ENCODE peak calls at places on chromosomes 1 and 21, in seven cellular contexts. D is Peyer's patch, I is ovary, S is gastrocnemius medialis, P is IMR-90, R is stomach, Z is prostate gland. H is an unnamed sample.

GRCh38 chr1:167722870-167723251 is 1.1 kb downstream of the MPZL1 start:
- DNase-seq in D (no peak), S (no peak), P (no peak), R (no peak), I (no peak), Z (no peak), H (no peak)

GRCh38 chr1:215669806-215670485 is 102.8 kb downstream of the KCTD3 start:
- DNase-seq in P (peak; percentile 54), Z (no peak), S (no peak), I (no peak), R (no peak), D (no peak), H (no peak)

GRCh38 chr1:181412746-181413145 is 70.6 kb upstream of the CACNA1E start:
- DNase-seq in P (no peak), Z (no peak), I (no peak), D (no peak), R (no peak), S (no peak), H (no peak)

GRCh38 chr1:107181253-107181977 is 40.6 kb downstream of the NTNG1 start:
- DNase-seq in P (no peak), R (no peak), S (no peak), Z (no peak), I (no peak), D (no peak), H (no peak)

GRCh38 chr1:205240118-205240517 is 12.4 kb downstream of the TMCC2 start:
- DNase-seq in I (no peak), D (no peak), R (peak; percentile 15), P (no peak), Z (no peak), S (peak; percentile 59), H (no peak)

GRCh38 chr1:163528710-163529348 is 207.1 kb downstream of the NUF2 start:
- DNase-seq in I (peak; percentile 19), S (no peak), R (peak; percentile 35), P (peak; percentile 15), Z (no peak), D (no peak), H (no peak)

GRCh38 chr1:93575586-93576271 is 105.9 kb downstream of the BCAR3 start:
- DNase-seq in P (no peak), D (no peak), I (no peak), Z (no peak), R (no peak), S (no peak), H (no peak)

GRCh38 chr1:183711691-183712401 is 58.7 kb upstream of the APOBEC4 start:
- DNase-seq in R (no peak), I (no peak), D (no peak), P (peak; percentile 58), S (no peak), Z (no peak), H (no peak)

GRCh38 chr1:172380441-172381244 is 39.8 kb upstream of the C1orf105 start:
- DNase-seq in S (no peak), Z (no peak), P (no peak), I (no peak), R (no peak), D (peak; percentile 28), H (no peak)

GRCh38 chr1:13772271-13772670 is 72.3 kb downstream of the PRDM2 start:
- DNase-seq in S (no peak), P (no peak), Z (no peak), D (no peak), R (no peak), I (no peak), H (no peak)

GRCh38 chr21:41545500-41546359 is 37.8 kb upstream of the TMPRSS2 start:
- DNase-seq in S (no peak), D (no peak), I (no peak), Z (no peak), P (no peak), R (no peak), H (no peak)

GRCh38 chr1:205981257-205981656 is 21.9 kb downstream of the RAB7B start:
- DNase-seq in I (no peak), S (no peak), Z (no peak), D (no peak), P (no peak), R (no peak), H (no peak)

GRCh38 chr21:40658237-40658636 is 188.7 kb downstream of the DSCAM start:
- DNase-seq in Z (no peak), D (no peak), P (no peak), S (no peak), I (no peak), R (no peak), H (no peak)

GRCh38 chr1:20380616-20381035 is 90.0 kb downstream of the VWA5B1 start:
- DNase-seq in Z (no peak), R (no peak), D (no peak), I (no peak), P (peak; percentile 90), S (no peak), H (no peak)

GRCh38 chr1:201468844-201469644 is at the start of gene PHLDA3:
- DNase-seq in Z (peak; percentile 88), I (peak; percentile 93), D (peak; percentile 30), S (peak; percentile 85), R (peak; percentile 79), P (peak; percentile 93), H (peak; percentile 86)

GRCh38 chr1:179031855-179032513 is 6.3 kb downstream of the FAM20B start:
- DNase-seq in Z (no peak), R (no peak), I (no peak), S (peak; percentile 55), D (no peak), P (peak; percentile 49), H (no peak)

GRCh38 chr21:17463441-17463840 is 49.4 kb upstream of the CXADR start:
- DNase-seq in P (peak; percentile 97), S (no peak), Z (no peak), I (no peak), D (no peak), R (no peak), H (no peak)

GRCh38 chr1:46486432-46487015 is 3.1 kb upstream of the DMBX1 start:
- DNase-seq in R (no peak), D (no peak), S (no peak), P (no peak), Z (no peak), I (no peak), H (no peak)

GRCh38 chr1:187715483-187715882 is 886.7 kb downstream of the PLA2G4A start:
- DNase-seq in Z (no peak), D (no peak), P (no peak), S (no peak), I (no peak), R (no peak), H (no peak)

GRCh38 chr1:204506091-204506968 is 9.9 kb upstream of the MDM4 start:
- DNase-seq in Z (peak; percentile 63), D (peak; percentile 67), R (peak; percentile 70), P (peak; percentile 95), I (peak; percentile 60), S (peak; percentile 65), H (no peak)

GRCh38 chr1:156471496-156472490 is 28.8 kb downstream of the MEF2D start:
- DNase-seq in S (peak; percentile 62), R (peak; percentile 98), Z (peak; percentile 92), P (no peak), D (no peak), I (no peak), H (peak; percentile 27)
- TF ChIP-seq POLR2A in S (no peak), R (no peak), Z (no peak), P (no peak), D (no peak), I (no peak), H (no peak)

GRCh38 chr1:43444827-43445225 is 8.9 kb downstream of the HYI start:
- DNase-seq in I (no peak), R (peak; percentile 23), Z (no peak), P (no peak), S (no peak), D (no peak), H (no peak)
- H3K4me1 ChIP-seq in I (peaks cover 8% of the 10 kb centered on the region), R (peaks cover 12% of the 10 kb centered on the region), Z (no peaks in the 10 kb centered on the region), P (peaks cover 4% of the 10 kb centered on the region), S (no peaks in the 10 kb centered on the region), D (peaks cover 9% of the 10 kb centered on the region), H (no peaks in the 10 kb centered on the region)

DNA sequence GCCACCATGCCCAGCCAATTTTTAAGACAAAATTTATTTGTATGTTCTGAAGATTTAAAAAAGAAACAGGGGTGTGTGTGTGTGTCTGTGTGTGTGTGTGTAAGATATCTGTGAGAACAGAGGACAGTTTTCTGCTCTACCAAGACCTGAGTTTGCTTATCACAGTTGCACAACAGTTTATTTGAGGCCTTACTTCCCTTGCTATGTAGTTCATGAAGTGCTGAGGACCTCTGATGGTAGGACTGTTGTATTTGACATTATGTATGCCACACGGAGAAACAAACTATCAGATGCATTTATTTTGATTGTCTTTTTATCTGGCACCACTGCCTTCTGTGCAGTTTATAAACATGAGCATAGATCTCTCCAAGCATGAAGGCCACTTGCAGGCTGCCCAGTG is 355.2 kb downstream of the PBX1 start:
- DNase-seq in D (no peak), P (peak; percentile 57), I (no peak), R (no peak), Z (peak; percentile 24), S (no peak), H (no peak)
- TF ChIP-seq CTCF in D (peak; percentile 32), P (peak; percentile 55), I (peak; percentile 32), R (no peak), Z (peak; percentile 58), S (peak; percentile 46), H (peak; percentile 11)

GRCh38 chr1:160637065-160637464 is 9.8 kb downstream of the SLAMF1 start:
- DNase-seq in P (no peak), S (no peak), R (no peak), D (no peak), Z (no peak), I (no peak), H (no peak)
- TF ChIP-seq POLR2A in P (no peak), S (no peak), R (no peak), D (no peak), Z (no peak), I (no peak), H (no peak)